ENCODE peak calls at places on chromosomes 3 and 15, in ten cellular contexts. R is posterior cingulate gyrus; J is stimulated activated CD4-positive, alpha-beta T cell treated with anti-CD3 and anti-CD28 coated beads, Interleukin-4, amount 100 ng/mL, for 48 hours; V is immature natural killer cell; B is ovary; H is stimulated activated CD8-positive, alpha-beta memory T cell treated with anti-CD3 and anti-CD28 coated beads, Interleukin-4, amount 100 ng/mL, for 1 hour; M is dorsolateral prefrontal cortex; A is mucosa of gallbladder; G is CD8-positive, alpha-beta T cell; X is GM04503. D is an unnamed sample.
A peak's percentile ranks its signal among the peaks of the same experiment; 100 is the strongest.

GRCh38 chr3:172580680-172581079 is 57.5 kb upstream of the TNFSF10 start:
- DNase-seq in R (no peak), J (no peak), V (no peak), B (no peak), H (no peak), M (no peak), A (no peak), G (no peak), X (no peak), D (no peak)

GRCh38 chr15:31035610-31036009 is 44.2 kb upstream of the MTMR10 start:
- DNase-seq in R (no peak), J (no peak), V (no peak), B (no peak), H (no peak), M (no peak), A (no peak), G (no peak), X (no peak), D (no peak)

GRCh38 chr3:65170357-65171090 is 482.7 kb upstream of the ADAMTS9 start:
- DNase-seq in R (no peak), J (no peak), V (no peak), B (peak; percentile 87), H (no peak), M (peak; percentile 47), A (peak; percentile 82), G (no peak), X (peak; percentile 31), D (peak; percentile 67)

GRCh38 chr15:51260262-51260661 is 78.1 kb downstream of the CYP19A1 start:
- DNase-seq in R (no peak), J (no peak), V (no peak), B (no peak), H (no peak), M (no peak), A (no peak), G (no peak), X (peak; percentile 54), D (no peak)

GRCh38 chr15:31508656-31509055 is 182.0 kb downstream of the KLF13 start:
- DNase-seq in R (no peak), J (no peak), V (no peak), B (no peak), H (no peak), M (no peak), A (no peak), G (no peak), X (no peak), D (no peak)

GRCh38 chr3:40801276-40801675 is 276.5 kb downstream of the ZNF621 start:
- DNase-seq in R (no peak), J (no peak), V (no peak), B (no peak), H (no peak), M (no peak), A (no peak), G (no peak), X (no peak), D (no peak)

GRCh38 chr3:155560594-155560993 is 184.3 kb downstream of the PLCH1 start:
- DNase-seq in R (no peak), J (no peak), V (no peak), B (no peak), H (no peak), M (no peak), A (no peak), G (no peak), X (no peak), D (no peak)

GRCh38 chr3:152232001-152232400 is 36.7 kb upstream of the MBNL1 start:
- DNase-seq in R (no peak), J (no peak), V (no peak), B (no peak), H (no peak), M (no peak), A (no peak), G (no peak), X (no peak), D (no peak)

GRCh38 chr3:120795959-120796358 is 53.4 kb downstream of the GTF2E1 start:
- DNase-seq in R (no peak), J (no peak), V (no peak), B (no peak), H (no peak), M (no peak), A (no peak), G (no peak), X (no peak), D (no peak)

GRCh38 chr15:57432141-57432701 is 55.9 kb downstream of the CGNL1 start:
- DNase-seq in R (no peak), J (no peak), V (no peak), B (no peak), H (no peak), M (no peak), A (no peak), G (no peak), X (no peak), D (no peak)

GRCh38 chr3:193787496-193787870 is 194.5 kb downstream of the OPA1 start:
- DNase-seq in R (no peak), J (no peak), V (no peak), B (no peak), H (no peak), M (no peak), A (no peak), G (no peak), X (no peak), D (no peak)

GRCh38 chr15:61393524-61393923 is 164.4 kb upstream of the RORA start:
- DNase-seq in R (no peak), J (no peak), V (no peak), B (no peak), H (no peak), M (no peak), A (no peak), G (no peak), X (no peak), D (no peak)

GRCh38 chr3:119206611-119207511 is 33.5 kb downstream of the UPK1B start:
- DNase-seq in R (no peak), J (no peak), V (no peak), B (no peak), H (no peak), M (no peak), A (no peak), G (no peak), X (no peak), D (peak; percentile 35)

D was measured in pancreas.